ENCODE peak calls at places on chromosomes 4 and X, in four cellular contexts. W is progenitor cell of endocrine pancreas, P is ascending aorta, R is natural killer cell. F is an unnamed sample.

GRCh38 chr4:7442609-7443140 is 7.9 kb upstream of the PSAPL1 start:
- DNase-seq in W (no peak), P (no peak), R (no peak), F (no peak)

GRCh38 chr4:147578057-147578476 is 39.1 kb upstream of the TMEM184C start:
- DNase-seq in W (no peak), P (no peak), R (no peak), F (no peak)

GRCh38 chr4:5959221-5959982 is 58.8 kb downstream of the C4orf50 start:
- DNase-seq in W (no peak), P (no peak), R (no peak), F (no peak)

GRCh38 chrX:153735274-153735673 is 10.6 kb downstream of the ABCD1 start:
- DNase-seq in W (no peak), P (no peak), R (no peak), F (no peak)

GRCh38 chr4:36274158-36274557 is 7.3 kb upstream of the DTHD1 start:
- DNase-seq in W (no peak), P (no peak), R (no peak), F (no peak)

GRCh38 chrX:139194571-139195280 is 335.8 kb upstream of the F9 start:
- DNase-seq in W (no peak), P (no peak), R (no peak), F (peak)

GRCh38 chr4:93144644-93145043 is 683.9 kb upstream of the ATOH1 start:
- DNase-seq in W (no peak), P (no peak), R (no peak), F (no peak)

GRCh38 chr4:139986621-139987510 is 167.1 kb downstream of the MAML3 start:
- DNase-seq in W (no peak), P (no peak), R (no peak), F (no peak)

GRCh38 chrX:55486736-55487135 is 2.9 kb downstream of the USP51 start:
- DNase-seq in W (no peak), P (no peak), R (no peak), F (no peak)

GRCh38 chr4:44668521-44668920 is 9.7 kb upstream of the GUF1 start:
- DNase-seq in W (no peak), P (no peak), R (no peak), F (no peak)

GRCh38 chr4:2059034-2059725 is at the start of gene NAT8L:
- DNase-seq in W (no peak), P (no peak), R (no peak), F (peak)

GRCh38 chrX:2710041-2710471 is 19.0 kb downstream of the CD99 start:
- DNase-seq in W (no peak), P (no peak), R (no peak), F (no peak)

GRCh38 chrX:3143043-3143799 is 102.0 kb downstream of the ARSF start:
- DNase-seq in W (no peak), P (no peak), R (no peak), F (no peak)

GRCh38 chrX:118975831-118976598 is 1.6 kb downstream of the LONRF3 start:
- DNase-seq in W (no peak), P (peak), R (peak), F (peak)

GRCh38 chrX:122972604-122973003 is 211.5 kb upstream of the GRIA3 start:
- DNase-seq in W (no peak), P (no peak), R (no peak), F (no peak)

GRCh38 chrX:112512509-112512908 is 167.2 kb downstream of the LHFPL1 start:
- DNase-seq in W (no peak), P (no peak), R (no peak), F (no peak)

GRCh38 chrX:151996329-151996728 is 21.9 kb upstream of the GABRE start:
- DNase-seq in W (no peak), P (no peak), R (no peak), F (no peak)

GRCh38 chr4:142405021-142405991 is 440.8 kb downstream of the INPP4B start:
- DNase-seq in W (no peak), P (no peak), R (peak), F (peak)

GRCh38 chrX:46317158-46317557 is 228.1 kb downstream of the ZNF674 start:
- DNase-seq in W (no peak), P (no peak), R (no peak), F (no peak)

GRCh38 chrX:70046978-70047377 is 2.8 kb downstream of the AWAT2 start:
- DNase-seq in W (no peak), P (no peak), R (no peak), F (no peak)

GRCh38 chr4:186727977-186728519 is 4.4 kb upstream of the FAT1 start:
- DNase-seq in W (no peak), P (no peak), R (no peak), F (no peak)

GRCh38 chr4:16617416-16617815 is 281.0 kb downstream of the LDB2 start:
- DNase-seq in W (no peak), P (no peak), R (no peak), F (no peak)

GRCh38 chr4:83285022-83285387 is 407 bp upstream of the COQ2 start:
- DNase-seq in W (no peak), P (no peak), R (no peak), F (no peak)

GRCh38 chr4:1767770-1768366 is 25.2 kb upstream of the FGFR3 start:
- DNase-seq in W (peak), P (no peak), R (no peak), F (no peak)

GRCh38 chrX:131068945-131069719 is 11.0 kb downstream of the ARHGAP36 start:
- DNase-seq in W (peak), P (no peak), R (no peak), F (peak)

GRCh38 chr4:158821228-158822009 is 52.6 kb downstream of the FNIP2 start:
- DNase-seq in W (no peak), P (peak), R (no peak), F (no peak)

GRCh38 chrX:3465017-3465416 is 118.6 kb upstream of the MXRA5 start:
- DNase-seq in W (no peak), P (no peak), R (no peak), F (no peak)

GRCh38 chrX:119624951-119625668 is 18.9 kb upstream of the NKRF start:
- DNase-seq in W (no peak), P (no peak), R (no peak), F (no peak)

GRCh38 chrX:66016905-66017658 is 22.8 kb downstream of the VSIG4 start:
- DNase-seq in W (no peak), P (no peak), R (no peak), F (no peak)

GRCh38 chrX:14916017-14916674 is 42.9 kb downstream of the MOSPD2 start:
- DNase-seq in W (no peak), P (no peak), R (no peak), F (no peak)

GRCh38 chr4:80005863-80006262 is 67.2 kb downstream of the ANTXR2 start:
- DNase-seq in W (no peak), P (no peak), R (no peak), F (no peak)

GRCh38 chrX:101385795-101386541 is at the start of gene BTK:
- DNase-seq in W (no peak), P (no peak), R (no peak), F (no peak)

GRCh38 chrX:118502121-118502794 is 6.6 kb downstream of the DOCK11 start:
- DNase-seq in W (no peak), P (no peak), R (no peak), F (no peak)

GRCh38 chrX:22397566-22397965 is 124.9 kb downstream of the CBLL2 start:
- DNase-seq in W (no peak), P (no peak), R (no peak), F (no peak)

GRCh38 chr4:986949-987688 is at the start of gene IDUA:
- DNase-seq in W (peak), P (peak), R (peak), F (peak)

GRCh38 chrX:135295238-135295943 is 13.9 kb upstream of the ETDC start:
- DNase-seq in W (peak), P (no peak), R (peak), F (peak)

DNA sequence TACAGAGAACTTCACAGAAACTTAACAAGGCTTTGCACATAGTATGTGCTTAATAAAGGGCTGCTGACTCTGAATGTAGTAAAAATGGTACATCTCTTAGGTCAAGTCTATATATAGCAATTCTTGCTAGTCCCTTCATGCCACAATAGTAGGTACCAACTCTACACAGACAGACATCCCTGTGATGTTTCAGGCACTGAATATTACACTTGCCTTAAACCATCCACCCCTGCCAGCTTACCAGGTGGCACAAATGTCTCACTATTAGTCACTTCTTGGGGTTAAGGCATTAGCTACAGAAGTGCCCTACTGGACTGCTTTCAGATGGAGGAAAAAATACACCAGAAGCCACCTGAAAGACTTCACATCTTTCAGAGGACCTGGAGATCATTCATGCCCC is 86.3 kb upstream of the CITED1 start:
- DNase-seq in W (no peak), P (no peak), R (no peak), F (no peak)
- TF ChIP-seq CTCF in W (no peak), P (no peak), R (no peak), F (no peak)

GRCh38 chr4:27490315-27490714 is 629.7 kb downstream of the STIM2 start:
- DNase-seq in W (no peak), P (no peak), R (no peak), F (no peak)
- TF ChIP-seq CTCF in W (no peak), P (no peak), R (no peak), F (no peak)

GRCh38 chr4:74133786-74134499 is 24.0 kb upstream of the MTHFD2L start:
- DNase-seq in W (peak), P (no peak), R (no peak), F (peak)

GRCh38 chr4:74134500-74134852 is 23.4 kb upstream of the MTHFD2L start:
- DNase-seq in W (no peak), P (no peak), R (no peak), F (no peak)
- TF ChIP-seq CTCF in W (peak), P (no peak), R (no peak), F (peak)

DNA sequence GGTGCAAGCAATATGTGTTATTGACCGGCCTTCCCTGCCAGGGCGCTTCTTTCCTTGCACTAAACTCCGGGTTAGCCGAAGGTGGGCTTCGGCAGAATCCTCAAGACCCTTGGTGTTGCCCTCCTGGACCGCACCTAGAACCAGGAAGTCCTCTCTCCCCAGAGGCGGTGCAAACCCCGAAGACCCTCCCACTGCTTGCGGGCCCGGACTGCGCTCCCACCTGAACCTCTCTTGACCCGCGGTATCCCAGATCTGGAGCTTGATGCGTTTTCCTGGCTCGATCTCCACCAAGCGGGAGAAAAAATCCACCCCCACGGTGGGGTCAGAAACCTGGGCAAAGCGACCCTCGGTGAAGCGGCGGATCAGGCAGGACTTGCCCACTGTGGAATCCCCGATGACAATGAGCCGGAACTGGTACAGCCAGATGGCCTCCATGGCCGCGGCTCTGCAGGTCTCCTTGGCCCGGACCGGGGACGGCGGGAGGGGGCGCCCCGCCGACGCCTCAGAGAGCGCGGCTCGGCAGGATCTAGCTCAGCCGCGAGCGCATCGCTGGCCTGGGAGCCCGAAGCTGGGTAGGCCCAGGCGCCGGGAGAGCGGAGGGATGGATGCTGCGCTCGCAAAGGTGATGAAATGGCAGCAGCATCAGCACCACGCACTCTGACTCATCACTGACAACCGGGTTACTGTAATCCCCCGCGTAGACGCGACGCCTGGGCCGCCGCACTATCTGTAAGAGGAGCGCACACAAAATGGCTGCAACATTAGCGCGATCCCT is at the start of gene RAB39B:
- DNase-seq in W (peak), P (no peak), R (peak), F (peak)
- TF ChIP-seq CTCF in W (peak), P (no peak), R (no peak), F (no peak)

GRCh38 chr4:161702287-161702686 is 461.5 kb downstream of the FSTL5 start:
- DNase-seq in W (no peak), P (no peak), R (no peak), F (no peak)
- TF ChIP-seq CTCF in W (peak), P (no peak), R (no peak), F (no peak)

GRCh38 chr4:103915224-103915869 is 195.6 kb upstream of the TACR3 start:
- DNase-seq in W (no peak), P (no peak), R (no peak), F (no peak)
- TF ChIP-seq CTCF in W (peak), P (no peak), R (no peak), F (peak)

GRCh38 chrX:39839371-39839770 is 258.4 kb downstream of the BCOR start:
- DNase-seq in W (no peak), P (no peak), R (no peak), F (no peak)
- TF ChIP-seq CTCF in W (no peak), P (no peak), R (no peak), F (no peak)

GRCh38 chr4:148778980-148779675 is 336.9 kb upstream of the NR3C2 start:
- DNase-seq in W (no peak), P (no peak), R (no peak), F (no peak)
- TF ChIP-seq CTCF in W (no peak), P (no peak), R (no peak), F (no peak)

GRCh38 chr4:57193164-57193810 is 83.1 kb upstream of the IGFBP7 start:
- DNase-seq in W (no peak), P (no peak), R (no peak), F (no peak)

GRCh38 chr4:57187241-57187640 is 77.1 kb upstream of the IGFBP7 start:
- DNase-seq in W (no peak), P (no peak), R (no peak), F (no peak)

GRCh38 chr4:57193996-57194675 is 84.0 kb upstream of the IGFBP7 start:
- DNase-seq in W (no peak), P (no peak), R (no peak), F (no peak)

GRCh38 chr4:57191523-57192034 is 81.4 kb upstream of the IGFBP7 start:
- DNase-seq in W (no peak), P (no peak), R (no peak), F (no peak)

DNA sequence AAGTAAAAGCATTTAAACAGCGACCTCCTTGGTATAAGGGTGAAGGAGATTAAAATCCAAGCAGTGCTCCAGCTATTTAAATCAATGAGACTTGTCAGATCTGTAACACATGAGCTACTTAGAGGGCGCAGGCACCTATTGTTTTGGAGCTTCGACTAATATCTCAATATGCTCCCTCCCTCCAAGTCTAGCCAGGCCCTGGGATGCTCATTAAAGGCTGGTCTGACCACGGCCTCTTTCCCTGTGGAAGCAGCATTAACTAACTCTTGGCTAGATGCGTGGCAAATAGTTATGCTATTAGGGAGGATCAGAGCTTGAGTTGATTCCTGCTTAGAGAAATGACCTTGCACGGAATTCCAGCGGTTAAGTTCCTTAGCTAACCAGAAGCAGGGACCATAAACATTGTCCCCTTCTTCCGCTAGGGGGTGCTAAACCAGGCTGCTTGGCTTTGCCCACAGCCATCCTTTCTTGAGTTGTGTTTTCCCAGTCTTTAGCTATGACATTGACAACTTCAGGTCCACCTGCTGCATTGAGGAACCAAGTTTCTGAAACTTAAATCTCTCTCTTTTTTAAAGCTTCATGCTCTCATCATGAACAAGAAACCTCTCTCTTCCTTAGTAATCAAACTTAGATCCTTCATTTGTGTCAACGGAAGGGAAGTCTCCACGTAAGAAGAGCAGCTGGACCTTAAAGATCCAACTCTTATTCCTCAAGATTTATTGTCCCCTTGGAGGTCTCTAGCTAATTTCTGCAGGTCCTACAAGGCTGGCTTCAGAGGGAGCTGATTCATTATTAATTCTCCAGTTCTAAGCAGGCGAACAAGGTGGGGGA is 80.7 kb upstream of the IGFBP7 start:
- DNase-seq in W (peak), P (no peak), R (no peak), F (peak)
- TF ChIP-seq CTCF in W (peak), P (no peak), R (peak), F (peak)

F was measured in mesothelial cell of epicardium.